ENCODE peak calls at places on chromosomes 4 and X, in five cellular contexts. C is colonic mucosa, F is mammary epithelial cell, H is heart left ventricle, A is psoas muscle. O is an unnamed sample. For H3K4me1, the result is how much of the 10 kb centered on the place peaks cover.

GRCh38 chr4:180542445-180543100 is 1700.6 kb upstream of the TENM3 start:
- DNase-seq in F (peak), C (no peak), A (no peak), H (no peak), O (no peak)

GRCh38 chr4:8747896-8748575 is 123.6 kb downstream of the HMX1 start:
- DNase-seq in A (no peak), H (no peak), F (no peak), C (no peak), O (no peak)

GRCh38 chr4:86331362-86331761 is 28.5 kb downstream of the MAPK10 start:
- DNase-seq in C (no peak), A (no peak), F (no peak), H (no peak), O (no peak)

GRCh38 chr4:85113706-85114105 is 147.2 kb upstream of the WDFY3 start:
- DNase-seq in C (no peak), F (no peak), A (no peak), H (no peak), O (no peak)

GRCh38 chrX:9604111-9604907 is 139.5 kb downstream of the TBL1X start:
- DNase-seq in A (peak), H (peak), F (no peak), C (no peak), O (peak)

GRCh38 chr4:6618386-6619115 is 21.9 kb upstream of the MRFAP1 start:
- DNase-seq in C (no peak), F (no peak), A (no peak), H (no peak), O (no peak)

GRCh38 chr4:63528592-63528991 is 880.7 kb downstream of the TECRL start:
- DNase-seq in A (no peak), F (no peak), H (no peak), C (no peak), O (no peak)

GRCh38 chr4:139167774-139168444 is 9.1 kb downstream of the ELF2 start:
- DNase-seq in F (peak), A (no peak), C (no peak), H (no peak), O (no peak)

GRCh38 chr4:114017120-114017917 is 37.9 kb upstream of the ARSJ start:
- DNase-seq in A (no peak), C (no peak), F (peak), H (no peak), O (no peak)

DNA sequence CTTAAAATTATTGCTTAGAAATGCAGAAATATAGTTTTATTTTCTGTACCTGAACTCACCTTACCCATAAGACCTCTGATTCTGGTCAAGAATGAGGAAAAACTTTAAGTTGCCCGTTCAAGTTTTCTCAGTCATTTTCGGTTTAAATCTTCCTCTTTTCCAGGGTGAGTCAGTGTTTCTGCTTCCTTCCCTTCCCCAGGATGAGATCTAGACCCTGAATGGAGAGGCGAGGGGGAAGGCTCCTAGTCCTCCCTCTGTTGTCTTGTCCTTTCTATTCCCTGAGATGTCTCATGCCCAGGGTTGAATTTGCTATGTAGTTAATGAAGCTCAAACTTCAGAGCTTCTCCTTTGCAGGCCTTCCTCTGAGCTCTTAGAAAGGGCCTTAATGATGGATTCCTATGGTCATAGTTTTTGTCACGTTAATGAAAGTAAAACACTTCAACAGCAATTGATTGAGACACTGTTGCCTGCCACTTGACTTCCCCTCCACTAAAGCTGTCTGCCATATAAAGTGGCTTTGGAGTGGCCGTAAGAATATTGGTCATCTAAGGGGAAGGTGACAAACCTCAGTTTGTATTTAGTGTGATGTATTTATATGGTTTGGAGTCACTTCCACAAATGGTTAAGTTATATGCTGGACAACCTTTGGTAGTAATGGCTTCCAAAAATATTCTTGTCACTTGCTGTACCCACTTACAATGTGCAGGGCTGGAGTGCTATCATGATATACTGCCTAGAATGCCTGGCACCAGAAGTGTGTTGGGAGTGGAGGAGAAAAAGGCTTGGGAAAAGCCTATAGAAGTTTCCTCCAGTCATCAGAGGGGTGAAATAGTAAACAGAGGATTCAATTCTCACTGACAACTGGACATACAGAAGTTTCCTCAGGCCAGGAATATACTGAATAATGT is 24.3 kb upstream of the GPRIN3 start:
- DNase-seq in A (no peak), H (no peak), F (no peak), C (no peak), O (no peak)
- H3K27ac ChIP-seq in A (no peak), H (no peak), F (no peak), C (no peak), O (no peak)

GRCh38 chrX:13009256-13009655 is 34.3 kb downstream of the TMSB4X start:
- DNase-seq in H (no peak), A (no peak), C (no peak), F (peak), O (no peak)
- H3K4me1 ChIP-seq in H (under half), A (under half), C (under half), F (half or more), O (under half)

GRCh38 chr4:41061482-41062185 is 152.7 kb downstream of the APBB2 start:
- DNase-seq in F (no peak), C (no peak), A (no peak), H (no peak), O (no peak)
- H3K27ac ChIP-seq in F (no peak), C (no peak), A (no peak), H (no peak), O (peak)

DNA sequence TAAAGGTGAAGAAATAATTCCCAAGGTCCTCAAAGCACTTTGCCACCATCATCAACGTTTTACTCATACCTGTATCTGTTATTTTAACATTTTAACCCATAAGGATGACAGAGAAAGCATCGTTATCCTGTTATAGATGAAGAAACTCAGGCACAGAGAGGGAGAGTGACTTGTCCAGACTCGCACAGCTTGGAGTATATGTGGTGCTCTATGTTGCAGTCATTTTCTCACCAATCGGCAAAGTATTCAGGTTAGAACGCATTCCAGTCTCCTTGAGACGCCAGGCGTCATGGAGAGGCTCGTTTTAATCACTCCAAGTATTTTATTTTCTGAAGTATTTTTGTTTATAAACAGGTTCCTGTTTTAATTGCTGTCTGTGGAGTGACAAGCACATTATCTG is 73.5 kb downstream of the IRF2 start:
- DNase-seq in A (no peak), H (no peak), C (no peak), F (peak), O (no peak)
- H3K4me1 ChIP-seq in A (half or more), H (under half), C (under half), F (under half), O (half or more)

GRCh38 chrX:19863237-19864223 is 23.9 kb downstream of the SH3KBP1 start:
- DNase-seq in H (no peak), F (no peak), C (no peak), A (no peak), O (no peak)
- H3K27ac ChIP-seq in H (no peak), F (no peak), C (peak), A (no peak), O (peak)

GRCh38 chr4:3330682-3331081 is 37.9 kb downstream of the RGS12 start:
- DNase-seq in H (no peak), C (no peak), F (no peak), A (no peak), O (no peak)

GRCh38 chr4:3332498-3332897 is 39.7 kb downstream of the RGS12 start:
- DNase-seq in C (no peak), F (no peak), A (no peak), H (no peak), O (no peak)

GRCh38 chr4:3329887-3330286 is 37.1 kb downstream of the RGS12 start:
- DNase-seq in H (no peak), F (no peak), C (no peak), A (no peak), O (no peak)

GRCh38 chr4:3334316-3334715 is 41.5 kb downstream of the RGS12 start:
- DNase-seq in H (no peak), C (no peak), A (no peak), F (no peak), O (no peak)

DNA sequence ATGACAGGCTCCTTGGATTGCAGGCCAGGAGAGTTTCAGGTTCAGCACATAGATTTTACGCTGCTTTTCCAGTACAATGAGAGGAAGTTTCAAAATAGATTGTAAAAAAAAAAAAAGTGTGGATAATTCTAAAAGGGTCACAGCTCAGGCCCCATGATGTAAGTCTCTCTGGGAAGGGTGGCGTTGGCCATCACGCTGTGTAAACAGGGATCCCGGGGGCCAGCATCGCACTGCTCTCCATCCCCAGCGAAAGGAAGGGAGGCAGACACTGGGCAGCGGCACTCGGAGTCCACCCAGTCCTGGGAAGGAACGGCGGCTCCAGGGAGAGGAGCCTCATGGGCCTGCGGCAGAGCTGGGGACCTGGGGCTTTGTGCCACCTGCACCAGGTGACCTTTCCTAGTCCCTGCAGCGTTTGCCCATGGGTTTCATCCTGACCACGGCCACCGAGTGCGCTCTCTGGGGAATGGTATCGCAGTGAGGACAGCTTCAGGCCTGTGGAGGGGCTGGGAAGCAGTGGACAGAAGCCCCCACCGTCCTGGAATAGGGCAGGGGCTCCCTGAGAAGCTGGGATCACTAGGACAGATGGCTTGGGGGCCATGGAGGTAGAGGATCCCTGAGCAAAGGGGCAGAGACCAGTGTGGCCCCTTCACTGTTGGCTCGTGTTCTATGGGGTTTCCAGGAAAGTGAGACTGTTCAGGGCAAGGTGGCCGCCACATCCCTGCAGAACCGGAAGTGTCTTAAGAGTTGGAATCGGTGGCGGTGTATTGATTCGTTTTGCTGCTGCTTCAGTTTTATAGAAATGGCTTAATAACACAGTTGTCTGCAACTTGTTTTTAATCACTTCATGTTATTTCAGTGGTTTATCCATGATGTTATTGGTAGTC is 38.9 kb downstream of the RGS12 start:
- DNase-seq in A (no peak), H (no peak), F (no peak), C (no peak), O (no peak)
- H3K4me1 ChIP-seq in A (under half), H (under half), F (under half), C (under half), O (half or more)

DNA sequence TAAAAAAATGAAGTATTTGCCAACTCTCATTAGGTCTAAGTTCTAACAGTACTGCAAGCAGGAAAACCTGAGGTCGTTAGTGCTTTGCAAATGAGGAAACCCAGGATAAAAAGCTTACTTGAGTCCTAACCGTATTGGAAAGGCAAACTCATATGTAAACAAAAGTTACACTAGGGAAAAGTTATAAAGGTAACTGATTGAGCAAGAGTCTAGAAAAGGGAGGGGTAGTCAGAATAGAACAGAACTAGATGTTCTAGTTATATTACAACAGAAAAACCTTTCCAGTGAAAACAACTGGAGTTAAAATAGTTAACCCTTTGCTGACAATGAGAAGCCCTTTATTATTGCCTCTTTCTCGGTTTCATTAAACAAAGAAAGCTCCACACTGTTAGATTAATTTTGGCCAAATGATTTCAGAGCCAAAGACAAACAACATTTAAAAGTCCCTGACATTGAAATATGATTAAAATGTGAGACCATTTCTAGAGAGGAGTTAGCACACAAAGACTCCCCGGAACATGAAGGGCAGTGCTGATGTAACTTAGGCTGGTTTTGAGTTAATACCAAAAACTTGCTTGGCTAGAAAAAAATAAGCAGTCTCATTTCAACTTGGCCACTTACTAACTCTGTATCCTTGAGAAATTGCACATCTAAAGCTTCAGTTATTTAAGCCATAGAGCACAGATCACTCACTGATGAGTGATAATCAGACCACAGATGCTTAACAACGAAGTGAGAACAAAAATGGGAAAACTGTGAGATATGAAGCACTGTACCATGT is 66.2 kb upstream of the MAOA start:
- DNase-seq in H (no peak), A (no peak), F (peak), C (no peak), O (no peak)
- H3K27ac ChIP-seq in H (no peak), A (no peak), F (peak), C (peak), O (peak)

DNA sequence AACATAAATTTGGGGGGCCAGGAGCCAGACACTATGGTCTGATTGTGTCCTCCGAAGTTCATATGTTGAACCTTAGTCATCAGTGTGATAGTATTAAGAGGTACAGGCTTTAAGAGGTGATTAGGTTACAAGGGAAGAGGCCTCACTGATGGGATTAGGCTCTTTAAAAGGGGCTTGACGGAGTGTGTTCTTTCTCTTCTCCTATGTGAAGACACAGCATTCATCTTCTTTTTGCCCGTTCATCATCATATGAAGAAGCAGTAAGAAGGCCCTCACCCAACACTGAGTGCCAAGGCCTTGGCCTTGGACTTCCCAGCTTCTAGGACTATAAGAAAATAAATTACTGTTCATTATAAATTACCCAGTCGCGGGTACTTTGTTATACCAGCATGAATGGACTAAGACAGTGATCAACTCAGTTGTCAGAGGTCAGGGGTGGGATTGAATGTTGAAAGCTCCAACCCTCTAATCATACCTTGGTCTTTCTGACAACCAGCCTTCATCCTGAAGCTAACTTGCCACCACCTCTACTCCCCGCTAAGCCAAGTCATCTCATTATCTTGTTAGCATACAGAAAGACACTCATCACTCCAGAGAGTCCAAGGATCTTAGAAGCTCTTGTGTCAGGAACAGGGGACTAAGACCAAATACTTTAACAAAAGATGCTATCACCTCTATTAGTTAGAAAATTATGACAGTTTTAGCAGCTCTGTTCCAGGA is 543.4 kb upstream of the DIPK2B start:
- DNase-seq in C (no peak), H (no peak), A (no peak), F (no peak), O (no peak)
- H3K4me1 ChIP-seq in C (under half), H (under half), A (under half), F (half or more), O (under half)

GRCh38 chr4:76234679-76235044 is 16.9 kb upstream of the FAM47E start:
- DNase-seq in A (no peak), H (no peak), F (no peak), C (no peak), O (no peak)

GRCh38 chr4:76233967-76234678 is 17.4 kb upstream of the FAM47E start:
- DNase-seq in C (peak), F (no peak), A (no peak), H (no peak), O (no peak)

GRCh38 chr4:76233088-76233487 is 18.4 kb upstream of the FAM47E start:
- DNase-seq in H (no peak), F (no peak), C (no peak), A (no peak), O (no peak)

GRCh38 chr4:76232681-76233080 is 18.8 kb upstream of the FAM47E start:
- DNase-seq in F (no peak), H (no peak), C (no peak), A (no peak), O (no peak)

GRCh38 chr4:76233534-76233933 is 18.0 kb upstream of the FAM47E start:
- DNase-seq in H (no peak), A (no peak), F (no peak), C (no peak), O (no peak)
- H3K27ac ChIP-seq in H (no peak), A (no peak), F (no peak), C (no peak), O (no peak)